ENCODE peak calls at places on chromosomes 4 and X, in eight cellular contexts. Y is colonic mucosa, L is DND-41, R is fibroblast of lung, J is Karpas-422, B is neuronal stem cell, Q is SK-N-SH, N is GM23248. S is an unnamed sample.

GRCh38 chrX:49079489-49080428 is at the start of gene WDR45:
- DNase-seq in Y (peak; percentile 76), L (peak; percentile 78), R (peak; percentile 71), J (peak; percentile 78), B (peak; percentile 31), Q (peak; percentile 85), N (peak; percentile 86), S (peak; percentile 83)

GRCh38 chr4:2370597-2371320 is 47.7 kb downstream of the ZFYVE28 start:
- DNase-seq in Y (no peak), L (no peak), R (no peak), J (no peak), B (no peak), Q (no peak), N (no peak), S (no peak)

GRCh38 chr4:100882661-100883060 is 364.8 kb upstream of the EMCN start:
- DNase-seq in Y (no peak), L (no peak), R (no peak), J (no peak), B (no peak), Q (no peak), N (no peak), S (no peak)

GRCh38 chr4:140242357-140243284 is 88.6 kb upstream of the MAML3 start:
- DNase-seq in Y (peak; percentile 46), L (peak; percentile 60), R (no peak), J (peak; percentile 85), B (no peak), Q (no peak), N (no peak), S (no peak)

GRCh38 chr4:102478186-102478585 is 23.0 kb upstream of the NFKB1 start:
- DNase-seq in Y (no peak), L (no peak), R (no peak), J (no peak), B (no peak), Q (no peak), N (no peak), S (peak; percentile 70)

GRCh38 chr4:91198951-91199350 is 1071.8 kb downstream of the CCSER1 start:
- DNase-seq in Y (no peak), L (no peak), R (no peak), J (peak; percentile 44), B (no peak), Q (no peak), N (no peak), S (no peak)

GRCh38 chrX:1582686-1583437 is 8.5 kb upstream of the AKAP17A start:
- DNase-seq in Y (no peak), L (no peak), R (peak; percentile 25), J (peak; percentile 68), B (no peak), Q (no peak), N (peak; percentile 25), S (peak; percentile 32)

GRCh38 chrX:47976254-47977151 is 27.3 kb downstream of the ZNF182 start:
- DNase-seq in Y (no peak), L (no peak), R (no peak), J (no peak), B (no peak), Q (no peak), N (no peak), S (no peak)

GRCh38 chr4:137307806-137308205 is 224.5 kb downstream of the PCDH18 start:
- DNase-seq in Y (peak; percentile 19), L (no peak), R (peak; percentile 84), J (no peak), B (no peak), Q (no peak), N (peak; percentile 76), S (no peak)

GRCh38 chr4:79232555-79232954 is 93.3 kb downstream of the NAA11 start:
- DNase-seq in Y (no peak), L (no peak), R (peak; percentile 3), J (no peak), B (no peak), Q (no peak), N (no peak), S (no peak)

GRCh38 chrX:43002526-43003203 is 224.7 kb upstream of the PPP1R2C start:
- DNase-seq in Y (no peak), L (no peak), R (no peak), J (no peak), B (no peak), Q (no peak), N (no peak), S (no peak)

DNA sequence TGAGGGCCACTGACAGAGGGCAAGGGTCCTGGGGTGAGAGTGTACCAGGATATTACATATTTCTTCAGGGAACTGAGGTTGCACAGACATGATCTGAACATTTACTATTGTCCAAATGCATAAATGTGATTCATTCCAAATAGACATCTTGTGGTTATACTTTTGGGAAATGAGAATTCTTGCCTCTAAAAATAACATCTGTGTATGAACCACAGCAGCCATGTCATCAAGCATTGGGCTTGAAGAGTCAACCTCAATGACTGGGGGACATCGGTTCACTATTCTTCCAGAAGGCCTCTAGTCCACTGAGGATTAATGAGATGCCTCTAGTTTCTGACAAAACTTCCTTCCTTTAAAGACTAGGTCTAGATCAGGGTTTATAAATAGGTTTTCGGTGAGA is 193.1 kb upstream of the GPC4 start:
- DNase-seq in Y (no peak), L (no peak), R (peak; percentile 87), J (no peak), B (no peak), Q (no peak), N (peak; percentile 67), S (no peak)
- H3K4me1 ChIP-seq in Y (no peaks in the 10 kb centered on the region), L (no peaks in the 10 kb centered on the region), R (peaks cover 2% of the 10 kb centered on the region), J (no peaks in the 10 kb centered on the region), B (no peaks in the 10 kb centered on the region), Q (no peaks in the 10 kb centered on the region), N (peaks cover 32% of the 10 kb centered on the region), S (no peaks in the 10 kb centered on the region)

DNA sequence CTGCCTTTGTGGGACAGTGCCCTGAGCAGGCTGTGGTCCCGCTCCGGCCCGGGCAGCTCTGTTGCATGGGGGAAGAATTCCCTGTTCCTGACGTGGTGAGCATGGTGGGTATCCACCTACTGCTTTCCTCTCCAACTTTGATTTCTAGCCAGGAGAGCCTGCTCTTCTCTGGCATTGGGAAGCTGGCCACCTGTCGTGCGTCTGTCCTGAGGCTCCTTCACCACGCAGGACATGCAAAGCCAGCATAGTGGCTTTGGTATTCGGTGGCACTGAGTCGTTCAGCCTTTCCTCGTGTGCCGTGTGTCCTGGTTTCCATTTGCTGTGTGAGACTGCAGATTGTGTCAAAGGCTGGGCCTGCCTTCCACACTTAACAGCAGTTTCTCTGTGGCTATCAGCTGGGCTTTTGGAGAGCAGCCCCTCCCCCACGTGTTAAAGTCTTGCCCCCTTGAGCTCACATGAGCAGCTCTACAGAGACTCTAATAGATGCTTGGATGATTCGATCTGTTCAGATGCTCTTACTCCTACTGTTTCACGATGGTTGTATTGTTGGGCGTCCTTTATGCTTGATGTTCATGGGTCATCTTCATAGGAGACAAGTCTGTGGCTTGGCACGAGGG is 46.4 kb upstream of the CLCN4 start:
- DNase-seq in Y (no peak), L (no peak), R (no peak), J (no peak), B (no peak), Q (no peak), N (no peak), S (no peak)
- H3K9ac ChIP-seq in Y (peak overlapping the region; percentile 38), L (no peak overlapping the region), R (no peak overlapping the region), J (no peak overlapping the region), B (no peak overlapping the region), Q (no peak overlapping the region), N (no peak overlapping the region), S (no peak overlapping the region)

DNA sequence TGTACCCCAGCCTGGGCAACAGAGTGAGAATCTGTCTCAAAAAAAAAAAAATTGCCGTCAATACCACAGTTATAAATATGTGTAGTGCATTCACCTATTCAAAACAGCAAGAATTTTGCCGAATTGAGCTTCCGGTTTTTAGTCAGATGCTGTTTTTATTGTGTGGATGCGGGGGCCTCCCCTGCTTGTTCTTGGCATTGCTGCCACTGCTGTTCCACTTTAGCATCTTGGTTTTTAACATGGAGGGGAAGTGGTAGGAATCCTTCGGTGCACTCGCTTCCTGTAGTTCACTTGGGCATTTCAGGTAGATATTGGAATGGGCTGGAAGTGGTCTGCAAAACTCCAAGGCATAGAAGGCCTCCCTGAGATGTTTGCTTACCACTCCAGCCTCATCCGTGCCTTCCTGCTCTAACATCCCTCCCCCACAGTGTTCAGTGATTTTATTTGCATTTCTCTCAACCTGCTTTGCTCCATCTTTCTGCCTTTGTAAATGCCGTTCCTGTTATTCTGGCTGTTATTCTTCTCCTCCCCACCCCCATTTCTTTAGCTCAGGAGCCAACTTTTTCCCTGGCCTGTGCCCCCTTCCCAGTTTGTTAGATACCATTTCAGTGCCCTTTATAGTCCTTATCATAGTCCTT is 25.5 kb downstream of the MOB1B start:
- DNase-seq in Y (no peak), L (no peak), R (no peak), J (peak; percentile 87), B (no peak), Q (no peak), N (no peak), S (no peak)
- H3K4me3 ChIP-seq in Y (no peak overlapping the region), L (no peak overlapping the region), R (no peak overlapping the region), J (peak overlapping the region; percentile 49), B (no peak overlapping the region), Q (no peak overlapping the region), N (no peak overlapping the region), S (no peak overlapping the region)

GRCh38 chrX:136662104-136662503 is 14.1 kb downstream of the CD40LG start:
- DNase-seq in Y (no peak), L (no peak), R (no peak), J (no peak), B (no peak), Q (no peak), N (no peak), S (no peak)

GRCh38 chrX:136662976-136663375 is 15.0 kb downstream of the CD40LG start:
- DNase-seq in Y (no peak), L (no peak), R (no peak), J (no peak), B (no peak), Q (no peak), N (no peak), S (no peak)

GRCh38 chrX:136659174-136659573 is 11.2 kb downstream of the CD40LG start:
- DNase-seq in Y (no peak), L (no peak), R (no peak), J (no peak), B (no peak), Q (no peak), N (no peak), S (no peak)

GRCh38 chrX:136658151-136658550 is 10.2 kb downstream of the CD40LG start:
- DNase-seq in Y (no peak), L (no peak), R (no peak), J (no peak), B (no peak), Q (no peak), N (no peak), S (no peak)

DNA sequence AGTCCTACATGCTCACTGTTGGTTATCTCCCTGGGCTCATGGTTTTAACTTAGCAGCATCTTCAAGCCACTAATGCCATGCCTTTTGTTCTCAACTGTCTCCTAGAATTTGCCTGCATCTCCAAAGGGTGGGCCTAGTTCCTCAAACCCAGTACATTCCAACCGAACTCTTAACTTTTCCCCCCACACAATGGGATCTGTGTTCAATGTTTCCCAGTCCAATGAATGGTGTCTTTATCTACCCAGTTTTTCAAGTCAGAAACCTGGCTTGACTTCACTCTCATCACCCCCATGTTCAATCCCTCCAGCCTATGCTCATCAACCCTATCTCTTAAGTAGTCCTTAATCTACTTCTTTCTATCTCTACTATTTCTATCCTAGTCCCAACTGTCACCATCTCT is 12.9 kb downstream of the CD40LG start:
- DNase-seq in Y (no peak), L (no peak), R (no peak), J (no peak), B (no peak), Q (no peak), N (no peak), S (no peak)
- H3K4me1 ChIP-seq in Y (no peaks in the 10 kb centered on the region), L (no peaks in the 10 kb centered on the region), R (no peaks in the 10 kb centered on the region), J (peaks cover 4% of the 10 kb centered on the region), B (no peaks in the 10 kb centered on the region), Q (no peaks in the 10 kb centered on the region), N (no peaks in the 10 kb centered on the region), S (no peaks in the 10 kb centered on the region)

GRCh38 chr4:884259-884658 is 47.9 kb downstream of the GAK start:
- DNase-seq in Y (no peak), L (no peak), R (no peak), J (no peak), B (no peak), Q (no peak), N (no peak), S (no peak)
- H3K9ac ChIP-seq in Y (no peak overlapping the region), L (no peak overlapping the region), R (no peak overlapping the region), J (no peak overlapping the region), B (no peak overlapping the region), Q (no peak overlapping the region), N (no peak overlapping the region), S (no peak overlapping the region)

S was measured in endodermal cell.